ENCODE peak calls at places on chromosomes 13 and 19, in six cellular contexts. E is endothelial cell of umbilical vein, S is A549, D is K562, U is GM12878, F is HepG2. Y is an unnamed sample.

GRCh38 chr19:58020985-58021384 is 12.8 kb upstream of the ZSCAN1 start:
- DNase-seq in E (no peak), D (no peak), U (no peak), S (no peak), F (no peak), Y (no peak)

GRCh38 chr13:97274782-97275252 is 52.7 kb downstream of the MBNL2 start:
- DNase-seq in F (peak; percentile 93), D (no peak), S (no peak), E (peak; percentile 67), U (no peak), Y (no peak)

GRCh38 chr19:17626456-17626855 is 61.7 kb downstream of the UNC13A start:
- DNase-seq in E (no peak), F (no peak), U (no peak), D (no peak), S (no peak), Y (no peak)

GRCh38 chr19:32662186-32662585 is 12.8 kb downstream of the ANKRD27 start:
- DNase-seq in U (no peak), E (peak; percentile 85), D (no peak), S (no peak), F (no peak), Y (peak; percentile 62)

GRCh38 chr13:105037064-105037463 is 1498.4 kb downstream of the EFNB2 start:
- DNase-seq in E (peak; percentile 51), U (no peak), D (no peak), S (no peak), F (no peak), Y (no peak)

GRCh38 chr19:33287438-33287837 is 14.9 kb downstream of the CEBPA start:
- DNase-seq in F (no peak), U (no peak), S (no peak), E (no peak), D (no peak), Y (no peak)

GRCh38 chr19:42088471-42089190 is 12.7 kb downstream of the ZNF574 start:
- DNase-seq in S (no peak), D (no peak), U (no peak), F (no peak), E (peak; percentile 39), Y (no peak)

GRCh38 chr13:20239748-20240147 is 7.6 kb upstream of the GJB6 start:
- DNase-seq in E (no peak), S (no peak), F (no peak), U (no peak), D (no peak), Y (no peak)

GRCh38 chr13:48241651-48242050 is 8.6 kb downstream of the ITM2B start:
- DNase-seq in E (no peak), S (no peak), D (no peak), F (no peak), U (no peak), Y (no peak)

GRCh38 chr13:102035969-102036368 is 365.9 kb downstream of the FGF14 start:
- DNase-seq in F (no peak), U (no peak), D (no peak), E (no peak), S (no peak), Y (no peak)

GRCh38 chr13:61685683-61686013 is 270.0 kb upstream of the PCDH20 start:
- DNase-seq in E (no peak), F (peak; percentile 34), D (peak; percentile 2), S (no peak), U (no peak), Y (peak; percentile 11)

GRCh38 chr19:49978324-49978723 is 17.4 kb upstream of the SIGLEC11 start:
- DNase-seq in D (no peak), F (no peak), S (no peak), E (no peak), U (no peak), Y (no peak)

GRCh38 chr19:47210689-47211316 is 20.2 kb downstream of the BBC3 start:
- DNase-seq in F (peak; percentile 71), E (peak; percentile 91), U (no peak), S (peak; percentile 77), D (peak; percentile 90), Y (peak; percentile 96)

GRCh38 chr13:110319774-110320509 is 12.9 kb downstream of the COL4A2 start:
- DNase-seq in F (no peak), E (peak; percentile 87), S (peak; percentile 62), U (no peak), D (no peak), Y (no peak)

GRCh38 chr13:41652735-41653361 is 195.5 kb downstream of the RGCC start:
- DNase-seq in S (peak; percentile 7), U (no peak), F (peak; percentile 62), E (peak; percentile 88), D (peak; percentile 21), Y (peak; percentile 65)

GRCh38 chr19:48484931-48485612 is 15.9 kb downstream of the CYTH2 start:
- DNase-seq in F (no peak), S (no peak), D (no peak), E (no peak), U (no peak), Y (no peak)

GRCh38 chr13:20680416-20681080 is 23.0 kb upstream of the IL17D start:
- DNase-seq in E (no peak), F (no peak), S (no peak), U (no peak), D (no peak), Y (no peak)

GRCh38 chr13:85347251-85347650 is 452.0 kb downstream of the SLITRK6 start:
- DNase-seq in F (no peak), U (no peak), S (no peak), D (no peak), E (no peak), Y (no peak)

DNA sequence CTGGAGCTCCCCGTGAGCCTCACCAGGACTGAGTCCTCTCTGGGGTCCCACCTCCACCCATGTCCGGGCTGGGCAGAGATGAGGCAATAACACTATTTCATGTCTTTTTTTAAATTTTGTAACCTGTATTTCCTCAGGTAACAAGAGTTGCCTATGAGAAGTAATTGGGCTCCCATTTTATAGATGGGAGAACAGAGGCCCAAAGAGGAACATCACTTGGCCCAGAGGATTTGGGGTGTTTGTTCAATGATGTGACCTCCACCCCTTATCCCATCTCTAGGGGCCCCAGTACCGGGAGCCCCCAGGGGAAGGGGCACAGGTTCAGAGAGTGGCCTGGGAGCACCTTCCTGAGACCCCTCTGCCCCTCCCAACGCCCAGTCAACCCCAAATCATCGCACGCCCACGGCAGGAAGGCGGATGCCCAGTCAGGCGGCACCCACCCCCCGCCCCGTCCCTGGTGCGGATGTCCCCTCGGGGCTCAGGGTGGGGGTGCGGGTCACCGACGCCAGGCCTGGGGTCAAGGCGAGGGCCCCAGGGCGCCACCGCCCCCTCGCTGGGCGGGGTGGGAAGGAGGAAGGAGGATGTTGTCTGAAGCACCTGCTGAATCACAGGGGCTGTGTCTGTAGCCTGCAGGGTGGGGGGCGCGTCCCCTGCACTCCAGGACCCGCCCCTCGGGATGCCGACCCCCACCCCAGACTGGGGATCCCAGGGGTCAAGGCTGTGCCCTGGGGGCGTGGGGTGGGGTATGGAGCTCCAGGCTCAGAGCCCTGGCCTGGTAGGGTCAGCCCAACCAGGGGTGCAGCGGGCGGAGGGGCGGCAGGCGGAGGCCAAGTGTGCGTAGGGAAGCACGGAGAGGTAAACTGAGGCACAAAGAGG is 9.0 kb upstream of the CIRBP start:
- DNase-seq in U (no peak), E (peak; percentile 24), S (no peak), F (no peak), D (no peak), Y (no peak)
- TF ChIP-seq POLR2A in U (peak; percentile 20), E (no peak), S (no peak), F (no peak), D (no peak), Y (no peak)

GRCh38 chr19:43648633-43649032 is 9.0 kb upstream of the CADM4 start:
- DNase-seq in F (no peak), S (no peak), D (no peak), U (no peak), E (no peak), Y (no peak)

GRCh38 chr19:43656436-43656835 is 13.5 kb downstream of the PLAUR start:
- DNase-seq in E (no peak), F (no peak), U (no peak), D (no peak), S (no peak), Y (no peak)

GRCh38 chr19:43649514-43649913 is 9.9 kb upstream of the CADM4 start:
- DNase-seq in S (no peak), F (no peak), U (no peak), E (no peak), D (no peak), Y (no peak)

GRCh38 chr19:43652546-43652874 is 12.9 kb upstream of the CADM4 start:
- DNase-seq in U (no peak), E (no peak), D (no peak), F (no peak), S (no peak), Y (no peak)

DNA sequence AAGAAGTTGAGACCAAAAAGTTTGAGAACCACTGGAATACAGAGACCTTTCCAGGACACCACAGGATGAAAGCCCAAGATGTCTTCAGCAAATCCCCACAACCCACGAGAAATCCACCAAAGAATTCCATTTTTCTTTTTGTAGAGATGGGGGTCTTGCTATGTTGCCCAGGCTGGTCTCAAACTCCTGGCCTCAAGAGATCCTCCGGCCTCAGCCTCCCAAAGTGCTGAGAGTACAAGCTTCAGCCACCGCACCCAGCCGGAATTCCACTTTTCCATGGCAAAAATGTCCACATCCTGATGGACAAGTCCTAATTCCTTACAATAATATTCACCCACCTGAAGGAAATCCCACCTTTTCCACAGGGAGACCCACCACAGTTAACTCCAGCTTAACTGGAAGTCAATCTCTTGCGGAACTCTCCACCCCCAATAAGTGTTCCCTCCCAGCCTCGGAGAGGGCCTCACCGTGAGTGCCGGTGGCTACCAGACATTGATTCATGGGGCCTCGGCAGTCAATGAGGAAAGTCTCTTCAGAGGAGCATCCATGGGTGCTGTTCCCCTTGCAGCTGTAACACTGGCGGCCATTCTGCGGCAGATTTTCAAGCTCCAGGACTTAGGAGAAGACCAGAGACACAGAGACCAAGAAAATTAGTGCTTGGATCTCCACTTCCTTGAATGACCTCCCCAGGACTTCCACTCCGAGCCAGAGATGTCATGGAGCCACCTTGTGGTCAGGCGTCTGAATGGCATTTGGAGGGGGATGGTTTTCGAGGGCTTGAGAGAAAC is 12.3 kb upstream of the CADM4 start:
- DNase-seq in F (peak; percentile 75), S (peak; percentile 80), U (no peak), E (peak; percentile 77), D (peak; percentile 89), Y (peak; percentile 69)
- TF ChIP-seq MYC in F (no peak), S (no peak), U (no peak), E (no peak), D (no peak), Y (no peak)

DNA sequence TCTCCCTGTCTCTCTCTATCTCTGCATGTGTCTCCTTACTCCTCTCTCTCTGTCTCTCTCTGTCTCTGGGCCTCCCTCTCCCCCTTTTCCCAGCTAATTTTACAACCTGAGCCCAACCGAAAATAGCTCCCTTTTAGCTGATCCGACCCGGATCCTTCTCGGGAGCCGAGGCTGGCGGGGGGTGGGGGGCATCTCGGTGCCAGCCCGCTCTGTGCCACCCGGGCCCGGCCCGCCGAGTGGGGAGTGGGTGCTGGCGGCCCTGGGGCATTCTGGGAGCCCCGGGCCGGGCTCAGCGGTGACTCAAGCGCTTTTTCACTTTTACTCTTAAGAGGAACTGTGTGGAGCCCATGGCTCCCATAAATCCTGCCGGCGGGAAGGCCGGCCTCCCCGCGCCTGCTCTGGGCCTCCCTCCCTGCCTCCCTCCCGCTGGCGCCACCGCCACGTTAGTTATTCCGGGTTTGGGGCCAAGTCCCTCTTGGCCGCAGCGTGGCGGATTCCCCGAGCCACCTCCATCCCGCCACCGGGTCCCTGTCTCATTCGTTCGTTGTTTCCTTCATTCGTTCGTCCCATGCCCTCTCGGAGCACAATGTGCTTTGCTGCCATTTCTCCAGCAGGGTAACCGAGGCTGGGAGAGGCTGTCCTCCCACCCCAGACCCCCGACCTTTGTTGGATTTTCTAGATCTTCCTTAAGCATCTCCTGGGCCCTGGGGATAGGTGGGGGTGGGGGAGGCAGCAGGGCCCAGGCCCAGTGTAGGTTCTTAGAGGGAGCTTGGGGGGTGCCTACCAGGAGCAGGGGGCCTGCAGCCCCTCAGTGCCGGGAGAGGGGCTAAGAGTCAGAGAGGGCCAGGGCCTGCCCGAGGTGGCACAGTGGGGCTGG is 3.2 kb downstream of the NFIC start:
- DNase-seq in D (peak; percentile 61), S (no peak), F (no peak), U (no peak), E (peak; percentile 41), Y (no peak)
- TF ChIP-seq POLR2A in D (no peak), S (no peak), F (no peak), U (peak; percentile 55), E (no peak), Y (no peak)

GRCh38 chr13:30341815-30342570 is 34.6 kb upstream of the KATNAL1 start:
- DNase-seq in E (peak; percentile 71), F (no peak), D (no peak), U (no peak), S (no peak), Y (no peak)
- TF ChIP-seq MYC in E (no peak), F (no peak), D (no peak), U (no peak), S (no peak), Y (no peak)

Y was measured in NB4.